ENCODE peak calls at places on chromosomes 1 and 21, in nine cellular contexts. B is NCI-H1092; U is spleen; A is cardiac fibroblast; X is nephron progenitor cell; H is Daoy; R is activated T-cell treated with anti-CD3 and anti-CD28 coated beads, Interleukin-2, amount 50 U/mL, for 24 hours; T is OCI-LY7; I is hepatocyte. D is an unnamed sample.
A peak's percentile ranks its signal among the peaks of the same experiment; 100 is the strongest.

GRCh38 chr1:184941094-184941733 is 33.1 kb downstream of the NIBAN1 start:
- DNase-seq in B (no peak), U (no peak), I (no peak), R (no peak), X (no peak), T (no peak), H (no peak), A (no peak), D (no peak)

GRCh38 chr1:154454391-154455120 is 47.5 kb upstream of the TDRD10 start:
- DNase-seq in R (no peak), T (no peak), X (no peak), H (no peak), U (no peak), I (no peak), A (no peak), B (no peak), D (no peak)

GRCh38 chr1:47189844-47190562 is at the start of gene PDZK1IP1:
- DNase-seq in A (peak; percentile 93), T (no peak), R (peak; percentile 19), B (no peak), H (peak; percentile 88), I (peak; percentile 81), X (no peak), U (peak; percentile 69), D (no peak)

GRCh38 chr1:15950302-15950701 is 25.6 kb downstream of the ZBTB17 start:
- DNase-seq in T (no peak), R (peak; percentile 78), U (no peak), A (no peak), B (no peak), I (no peak), X (no peak), H (no peak), D (no peak)

GRCh38 chr1:235617808-235618207 is 31.8 kb downstream of the GNG4 start:
- DNase-seq in T (no peak), B (no peak), X (no peak), A (peak; percentile 70), I (no peak), R (no peak), U (no peak), H (no peak), D (no peak)

GRCh38 chr1:193545171-193545570 is 358.8 kb upstream of the B3GALT2 start:
- DNase-seq in R (no peak), T (no peak), A (no peak), U (no peak), I (no peak), B (no peak), H (no peak), X (no peak), D (no peak)

GRCh38 chr1:9960705-9961562 is 17.7 kb downstream of the NMNAT1 start:
- DNase-seq in T (peak; percentile 79), X (peak; percentile 40), B (peak; percentile 62), H (peak; percentile 39), R (no peak), I (no peak), A (peak; percentile 30), U (no peak), D (peak; percentile 69)

GRCh38 chr1:27496604-27497155 is 6.7 kb upstream of the WASF2 start:
- DNase-seq in R (no peak), H (no peak), U (no peak), T (no peak), I (peak; percentile 59), A (peak; percentile 58), X (peak; percentile 59), B (no peak), D (no peak)

GRCh38 chr1:200620273-200621131 is at the start of gene KIF14:
- DNase-seq in R (peak; percentile 90), A (peak; percentile 92), B (peak; percentile 97), T (peak; percentile 94), X (peak; percentile 93), U (peak; percentile 98), H (peak; percentile 98), I (peak; percentile 94), D (peak; percentile 96)

GRCh38 chr1:17826165-17826488 is 71.0 kb downstream of the ACTL8 start:
- DNase-seq in A (peak; percentile 51), B (no peak), T (peak; percentile 46), I (peak; percentile 48), X (peak; percentile 84), U (no peak), R (no peak), H (peak; percentile 51), D (no peak)

GRCh38 chr1:160830321-160831153 is 32.1 kb downstream of the CD244 start:
- DNase-seq in R (peak; percentile 83), X (peak; percentile 84), I (peak; percentile 86), T (peak; percentile 80), A (peak; percentile 21), B (peak; percentile 10), U (peak; percentile 92), H (peak; percentile 70), D (peak; percentile 65)

GRCh38 chr1:245791410-245792312 is 636.9 kb downstream of the KIF26B start:
- DNase-seq in U (no peak), A (no peak), I (peak; percentile 45), B (no peak), H (no peak), T (no peak), X (no peak), R (no peak), D (no peak)

GRCh38 chr21:46120301-46121285 is 22.7 kb downstream of the COL6A2 start:
- DNase-seq in B (no peak), X (no peak), U (peak; percentile 60), T (no peak), R (peak; percentile 14), I (no peak), A (no peak), H (no peak), D (no peak)

GRCh38 chr1:36653850-36654249 is 171.1 kb upstream of the CSF3R start:
- DNase-seq in R (no peak), X (no peak), U (no peak), H (peak; percentile 74), I (no peak), T (no peak), B (peak; percentile 53), A (peak; percentile 52), D (no peak)

GRCh38 chr21:29218749-29219148 is 80.0 kb upstream of the BACH1 start:
- DNase-seq in R (no peak), T (no peak), U (no peak), A (no peak), X (no peak), I (no peak), B (no peak), H (no peak), D (no peak)

GRCh38 chr1:175514309-175515001 is 228.9 kb downstream of the TNR start:
- DNase-seq in X (peak; percentile 25), I (no peak), R (no peak), U (no peak), T (no peak), A (no peak), B (no peak), H (peak; percentile 91), D (no peak)

GRCh38 chr1:117527111-117527510 is 78.7 kb upstream of the TENT5C start:
- DNase-seq in U (no peak), B (no peak), H (no peak), X (no peak), I (no peak), T (no peak), A (no peak), R (no peak), D (no peak)

GRCh38 chr21:43861716-43862115 is 3.3 kb upstream of the AGPAT3 start:
- DNase-seq in B (no peak), A (no peak), R (no peak), X (no peak), I (no peak), U (peak; percentile 63), H (no peak), T (peak; percentile 69), D (no peak)

GRCh38 chr1:116486424-116486823 is 84.4 kb downstream of the CD58 start:
- DNase-seq in H (peak; percentile 45), U (no peak), R (no peak), X (no peak), B (no peak), I (no peak), T (no peak), A (peak; percentile 80), D (no peak)

GRCh38 chr1:186722711-186723309 is 42.6 kb upstream of the PTGS2 start:
- DNase-seq in A (peak; percentile 72), B (no peak), H (peak; percentile 51), U (no peak), R (no peak), I (peak; percentile 70), T (peak; percentile 57), X (peak; percentile 9), D (no peak)

GRCh38 chr1:6464514-6464836 is 1.5 kb downstream of the TNFRSF25 start:
- DNase-seq in X (no peak), R (peak; percentile 68), U (no peak), B (no peak), A (no peak), I (no peak), H (peak; percentile 43), T (no peak), D (no peak)

GRCh38 chr1:51850420-51851297 is 27.9 kb downstream of the NRDC start:
- DNase-seq in B (no peak), R (no peak), X (no peak), U (no peak), A (no peak), H (no peak), I (no peak), T (no peak), D (no peak)

D was measured in SHP77.